ENCODE peak calls at places on chromosomes 4 and X, in nine cellular contexts. L is T-helper 2 cell; G is stimulated activated CD4-positive, alpha-beta T cell treated with anti-CD3 and anti-CD28 coated beads, Interleukin-4, amount 100 ng/mL, for 48 hours; D is stimulated activated CD8-positive, alpha-beta memory T cell treated with anti-CD3 and anti-CD28 coated beads, Interleukin-7, amount 100 ng/mL, for 48 hours; Y is activated T-helper 1 cell treated with anti-CD3 and anti-CD28 coated beads, Interleukin-2, amount 50 U/mL, for 16 hours; A is AML-193; M is endodermal cell; C is astrocyte of the spinal cord; H is activated CD4-positive, alpha-beta T cell treated with anti-CD3 and anti-CD28 coated beads, Interleukin-2, amount 10 ng/mL, durations not matched to agents 7 days and 5 days. I is an unnamed sample.

GRCh38 chrX:49309401-49309981 is 6.0 kb downstream of the GAGE10 start:
- DNase-seq in H (peak), L (no peak), Y (no peak), M (peak), C (peak), A (no peak), G (no peak), D (no peak), I (no peak)

GRCh38 chrX:152072236-152072635 is 66.1 kb downstream of the MAGEA10 start:
- DNase-seq in D (no peak), C (peak), G (no peak), H (no peak), M (no peak), L (no peak), Y (no peak), A (no peak), I (no peak)

GRCh38 chr4:41507292-41507933 is 30.5 kb upstream of the LIMCH1 start:
- DNase-seq in Y (no peak), A (no peak), M (no peak), C (no peak), H (no peak), G (no peak), L (no peak), D (no peak), I (no peak)

GRCh38 chrX:39645059-39645895 is 452.5 kb downstream of the BCOR start:
- DNase-seq in L (no peak), C (peak), M (no peak), Y (no peak), A (no peak), H (no peak), D (no peak), G (peak), I (peak)

GRCh38 chrX:75131973-75132627 is 24.0 kb downstream of the ABCB7 start:
- DNase-seq in M (no peak), H (no peak), A (no peak), C (no peak), D (no peak), G (no peak), Y (no peak), L (no peak), I (no peak)

GRCh38 chr4:103021120-103021519 is 1.6 kb upstream of the SLC9B1 start:
- DNase-seq in L (no peak), D (no peak), M (no peak), Y (no peak), C (no peak), G (no peak), H (no peak), A (no peak), I (no peak)

GRCh38 chr4:1582227-1582626 is 101.9 kb downstream of the FAM53A start:
- DNase-seq in Y (no peak), M (peak), D (no peak), L (no peak), A (no peak), G (no peak), C (no peak), H (no peak), I (no peak)

GRCh38 chr4:32142075-32142474 is 1421.9 kb downstream of the PCDH7 start:
- DNase-seq in C (peak), A (peak), Y (no peak), G (no peak), H (no peak), M (no peak), D (no peak), L (no peak), I (no peak)

GRCh38 chrX:138191998-138192397 is 519.5 kb downstream of the FGF13 start:
- DNase-seq in A (no peak), Y (no peak), H (no peak), L (no peak), D (no peak), M (peak), G (no peak), C (peak), I (no peak)

GRCh38 chr4:172985552-172985951 is 183.1 kb upstream of the GALNT7 start:
- DNase-seq in H (no peak), L (no peak), M (no peak), G (no peak), A (no peak), Y (no peak), C (peak), D (no peak), I (no peak)

GRCh38 chrX:1581132-1581531 is 10.3 kb upstream of the AKAP17A start:
- DNase-seq in D (peak), A (peak), M (peak), H (peak), Y (peak), G (peak), C (peak), L (peak), I (peak)

I was measured in NCI-H446.